ENCODE peak calls at places on chromosome 14, in nine cellular contexts. X is GM23338, U is left ventricle myocardium inferior, I is K562, R is H9, A is ovary, B is fibroblast of the aortic adventitia, F is Calu3, P is epithelial cell of esophagus. Y is an unnamed sample.

GRCh38 chr14:92397839-92398564 is 75.0 kb downstream of the SLC24A4 start:
- DNase-seq in I (no peak), U (no peak), B (no peak), R (no peak), F (no peak), P (no peak), X (no peak), A (no peak), Y (no peak)

GRCh38 chr14:50156111-50156510 is 39.7 kb upstream of the VCPKMT start:
- DNase-seq in P (peak), F (no peak), I (no peak), B (no peak), R (no peak), A (no peak), X (no peak), U (no peak), Y (no peak)

GRCh38 chr14:78972440-78972839 is 802.3 kb downstream of the NRXN3 start:
- DNase-seq in R (no peak), I (no peak), X (no peak), B (no peak), U (no peak), A (no peak), F (no peak), P (no peak), Y (no peak)

GRCh38 chr14:81986005-81986404 is 452.4 kb upstream of the SEL1L start:
- DNase-seq in B (no peak), I (no peak), X (no peak), R (no peak), U (no peak), P (no peak), F (no peak), A (no peak), Y (no peak)

GRCh38 chr14:103723176-103724081 is 7.8 kb downstream of the ZFYVE21 start:
- DNase-seq in R (no peak), I (no peak), A (no peak), X (no peak), U (no peak), B (peak), P (no peak), F (no peak), Y (no peak)

GRCh38 chr14:61620130-61620946 is 75.0 kb upstream of the HIF1A start:
- DNase-seq in R (no peak), P (peak), X (no peak), B (peak), I (no peak), A (no peak), F (no peak), U (no peak), Y (no peak)

GRCh38 chr14:101331141-101331525 is 230.2 kb upstream of the DIO3 start:
- DNase-seq in U (no peak), P (no peak), F (no peak), R (no peak), A (no peak), X (no peak), I (no peak), B (no peak), Y (no peak)

GRCh38 chr14:77222546-77223225 is 41.1 kb downstream of the TMEM63C start:
- DNase-seq in B (no peak), R (peak), X (peak), P (no peak), I (no peak), F (no peak), U (no peak), A (no peak), Y (no peak)

GRCh38 chr14:92352158-92352985 is 29.4 kb downstream of the SLC24A4 start:
- DNase-seq in I (peak), X (peak), U (no peak), R (peak), B (peak), P (peak), A (no peak), F (no peak), Y (no peak)

GRCh38 chr14:105477659-105478623 is 3.3 kb downstream of the CRIP2 start:
- DNase-seq in U (peak), F (no peak), X (peak), R (no peak), I (peak), A (no peak), B (no peak), P (no peak), Y (no peak)

GRCh38 chr14:73752297-73752992 is 38.3 kb upstream of the PNMA1 start:
- DNase-seq in I (no peak), P (no peak), X (peak), R (peak), U (peak), B (peak), F (peak), A (peak), Y (peak)

GRCh38 chr14:101767618-101768362 is 6.3 kb downstream of the PPP2R5C start:
- DNase-seq in F (no peak), U (no peak), I (no peak), B (no peak), R (no peak), A (no peak), X (no peak), P (no peak), Y (no peak)

GRCh38 chr14:56199095-56199975 is 81.1 kb downstream of the PELI2 start:
- DNase-seq in X (no peak), P (peak), A (no peak), B (peak), F (no peak), U (no peak), I (peak), R (no peak), Y (peak)

GRCh38 chr14:50335989-50336391 is 23.9 kb downstream of the DMAC2L start:
- DNase-seq in I (no peak), A (no peak), B (no peak), X (peak), P (no peak), R (no peak), F (no peak), U (peak), Y (no peak)

GRCh38 chr14:92709340-92710000 is 39.0 kb downstream of the LGMN start:
- DNase-seq in I (no peak), U (no peak), F (no peak), B (no peak), X (no peak), R (no peak), A (peak), P (no peak), Y (no peak)

GRCh38 chr14:105165134-105165704 is 3.4 kb downstream of the JAG2 start:
- DNase-seq in P (peak), I (no peak), F (peak), U (no peak), R (no peak), A (no peak), B (no peak), X (no peak), Y (no peak)

GRCh38 chr14:50379563-50379962 is 17.1 kb downstream of the CDKL1 start:
- DNase-seq in P (peak), X (no peak), F (no peak), B (no peak), R (no peak), U (no peak), I (no peak), A (no peak), Y (no peak)

GRCh38 chr14:103624860-103625259 is 4.2 kb upstream of the KLC1 start:
- DNase-seq in F (peak), B (peak), A (no peak), R (peak), I (no peak), P (peak), X (no peak), U (peak), Y (no peak)

GRCh38 chr14:100109594-100109955 is 44.4 kb downstream of the EVL start:
- DNase-seq in I (no peak), U (no peak), R (no peak), P (no peak), A (peak), B (no peak), F (no peak), X (no peak), Y (no peak)

GRCh38 chr14:91835920-91836843 is 31.2 kb downstream of the TC2N start:
- DNase-seq in B (no peak), X (peak), P (peak), F (peak), I (peak), R (peak), U (peak), A (peak), Y (no peak)

GRCh38 chr14:32590157-32590556 is 261.1 kb downstream of the AKAP6 start:
- DNase-seq in P (peak), B (no peak), F (no peak), A (no peak), R (no peak), U (no peak), X (no peak), I (no peak), Y (no peak)

GRCh38 chr14:32593290-32593942 is 264.3 kb downstream of the AKAP6 start:
- DNase-seq in U (no peak), A (no peak), X (no peak), F (no peak), I (no peak), R (no peak), B (peak), P (peak), Y (no peak)

GRCh38 chr14:32584079-32584478 is 255.0 kb downstream of the AKAP6 start:
- DNase-seq in P (peak), F (no peak), X (no peak), U (no peak), I (no peak), R (no peak), B (no peak), A (no peak), Y (no peak)

DNA sequence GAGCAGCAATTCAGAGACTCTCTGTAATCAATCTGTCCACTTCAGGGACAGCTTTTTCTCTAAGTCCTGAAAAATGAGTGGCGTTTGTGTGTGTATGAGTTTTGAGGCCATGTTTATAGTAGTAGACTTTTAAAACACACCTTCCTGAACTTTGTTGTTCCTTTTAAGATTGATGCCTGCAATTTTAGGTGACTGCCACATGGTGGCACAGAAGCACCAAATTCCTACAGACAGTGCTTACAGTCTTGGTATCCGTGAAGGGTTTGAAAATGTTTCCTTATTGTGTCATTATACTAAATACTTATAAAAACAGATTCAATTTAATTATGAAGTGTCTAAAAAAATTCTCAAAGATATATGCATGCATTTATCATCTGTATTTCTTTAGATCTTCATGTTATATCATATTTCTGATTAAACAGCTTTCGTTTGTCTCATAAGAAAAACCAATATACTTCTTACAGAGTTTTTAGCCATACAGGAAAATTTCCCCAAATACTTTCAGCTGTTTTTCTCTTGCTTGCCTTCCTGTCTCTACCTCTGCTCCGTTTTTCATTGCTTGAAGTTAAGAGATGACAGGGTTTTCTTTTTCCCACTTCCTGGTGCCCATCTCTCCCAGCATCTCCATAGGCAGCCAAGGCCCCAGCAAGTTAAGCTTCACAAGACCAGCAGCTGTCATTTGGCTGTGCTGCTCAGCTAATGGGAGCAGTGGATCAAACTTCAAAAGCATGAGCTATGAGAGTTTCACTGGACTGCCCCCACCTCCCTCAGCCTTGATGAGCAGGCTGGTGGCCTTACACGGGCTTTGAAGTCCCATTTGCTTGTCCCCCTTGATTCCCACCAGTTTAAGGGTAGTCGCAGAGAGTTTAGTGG is 259.6 kb downstream of the AKAP6 start:
- DNase-seq in X (peak), R (peak), I (peak), B (peak), U (no peak), A (no peak), P (peak), F (peak), Y (no peak)
- TF ChIP-seq CTCF in X (peak), R (peak), I (peak), B (peak), U (peak), A (no peak), P (peak), F (peak), Y (peak)

DNA sequence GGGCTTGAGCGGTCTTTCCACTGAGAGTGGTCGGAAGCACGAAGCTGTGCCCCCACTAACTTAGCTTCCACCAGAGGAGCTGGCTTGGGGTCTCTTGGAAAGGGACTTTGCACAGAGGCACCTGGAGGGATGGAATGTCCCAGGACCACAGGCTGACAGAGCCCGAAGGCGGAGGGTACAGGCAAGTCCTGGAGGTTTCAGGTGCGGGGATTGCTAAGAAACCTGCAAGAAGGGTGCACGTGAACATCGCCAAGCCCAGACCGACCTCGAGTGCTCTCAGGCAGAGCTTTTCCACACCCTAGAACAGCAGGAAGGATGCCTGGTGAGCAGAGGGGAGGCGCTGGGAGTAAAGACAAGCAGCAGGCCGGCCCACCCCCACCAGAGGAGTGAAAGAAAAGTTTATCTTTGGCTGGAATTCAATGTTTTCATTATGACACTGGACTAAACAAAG is 61.6 kb downstream of the SERPINA3 start:
- DNase-seq in R (no peak), U (no peak), I (no peak), X (no peak), F (no peak), B (no peak), A (no peak), P (no peak), Y (peak)
- TF ChIP-seq CTCF in R (no peak), U (no peak), I (no peak), X (no peak), F (no peak), B (no peak), A (no peak), P (no peak), Y (no peak)

GRCh38 chr14:94638330-94638729 is 26.1 kb downstream of the SERPINA3 start:
- DNase-seq in X (no peak), B (no peak), R (no peak), F (no peak), P (no peak), I (no peak), U (no peak), A (no peak), Y (no peak)
- TF ChIP-seq CTCF in X (no peak), B (no peak), R (no peak), F (no peak), P (no peak), I (no peak), U (no peak), A (no peak), Y (no peak)

DNA sequence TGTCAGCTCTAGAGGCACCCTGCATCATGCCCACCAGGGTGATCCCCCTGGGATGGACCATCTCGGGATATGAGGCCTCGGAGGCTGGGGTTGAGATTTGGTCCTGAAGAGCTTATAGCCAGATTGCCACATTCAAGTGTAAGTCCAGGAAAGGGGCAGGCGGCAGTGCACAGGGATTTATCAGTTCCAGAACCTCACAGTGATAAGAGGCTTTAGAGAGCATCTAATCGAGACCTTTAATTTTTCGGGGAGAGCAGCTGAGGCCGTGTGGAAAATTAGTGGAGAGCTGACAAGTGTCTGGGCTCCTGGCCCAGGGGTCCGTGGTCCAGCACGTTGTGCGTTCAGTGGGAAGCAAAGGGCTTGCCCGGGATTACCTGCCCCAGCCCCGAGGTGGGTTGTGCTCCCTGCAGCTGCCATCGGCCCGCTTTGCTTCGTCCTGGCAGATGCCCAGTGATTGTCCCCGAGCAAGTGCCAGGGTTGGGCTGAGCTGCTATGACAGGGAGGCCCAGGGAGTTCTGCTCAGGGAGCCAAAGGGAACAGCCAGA is 52.1 kb downstream of the C14orf132 start:
- DNase-seq in I (no peak), A (no peak), X (no peak), B (no peak), P (no peak), R (no peak), F (no peak), U (no peak), Y (no peak)
- TF ChIP-seq CTCF in I (no peak), A (no peak), X (no peak), B (no peak), P (no peak), R (no peak), F (no peak), U (no peak), Y (no peak)

GRCh38 chr14:24238527-24239037 is 3.8 kb downstream of the TINF2 start:
- DNase-seq in F (no peak), P (no peak), A (no peak), I (no peak), B (no peak), U (no peak), R (no peak), X (no peak), Y (no peak)

GRCh38 chr14:24243336-24243836 is 963 bp upstream of the TINF2 start:
- DNase-seq in F (peak), P (peak), X (peak), U (no peak), B (no peak), I (no peak), R (no peak), A (no peak), Y (no peak)

GRCh38 chr14:24238123-24238522 is 4.3 kb downstream of the TINF2 start:
- DNase-seq in U (no peak), R (no peak), A (no peak), P (peak), X (no peak), B (no peak), F (peak), I (no peak), Y (no peak)

GRCh38 chr14:24240110-24240918 is 2.1 kb downstream of the TINF2 start:
- DNase-seq in U (no peak), F (no peak), A (no peak), R (no peak), I (no peak), B (no peak), P (no peak), X (no peak), Y (no peak)

DNA sequence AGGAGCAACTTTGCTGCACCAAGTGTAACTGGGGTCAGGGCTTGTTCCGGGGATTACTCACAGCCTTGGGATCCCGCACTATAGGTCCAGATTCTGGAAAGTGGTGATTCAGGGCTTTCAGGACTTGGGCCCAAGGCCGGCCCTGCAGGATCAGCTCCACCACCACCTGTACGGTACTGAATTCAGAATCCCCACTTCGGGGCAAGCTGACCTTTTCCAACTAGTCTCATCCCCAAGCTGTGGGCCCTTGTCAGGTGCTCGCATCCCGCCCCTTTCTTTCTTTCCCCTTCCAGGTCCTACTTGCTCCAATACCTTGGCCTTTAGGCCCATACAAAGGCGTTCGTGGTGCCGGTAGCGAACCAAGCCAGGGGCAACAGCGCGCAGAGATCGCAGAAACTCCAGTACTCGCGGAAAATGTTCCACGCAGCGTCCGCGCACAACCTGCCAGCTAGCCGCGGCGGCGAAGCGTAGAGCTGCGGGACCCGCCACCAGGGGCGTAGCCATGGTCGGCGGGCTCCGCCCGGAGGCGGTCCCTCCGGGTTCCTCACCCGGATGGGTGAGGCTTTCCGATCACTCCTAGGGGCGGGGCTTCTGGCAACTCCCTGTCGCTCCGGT is 487 bp downstream of the TINF2 start:
- DNase-seq in F (peak), B (peak), I (peak), U (peak), X (peak), R (peak), P (peak), A (peak), Y (peak)
- TF ChIP-seq CTCF in F (peak), B (peak), I (peak), U (peak), X (peak), R (peak), P (peak), A (peak), Y (peak)

DNA sequence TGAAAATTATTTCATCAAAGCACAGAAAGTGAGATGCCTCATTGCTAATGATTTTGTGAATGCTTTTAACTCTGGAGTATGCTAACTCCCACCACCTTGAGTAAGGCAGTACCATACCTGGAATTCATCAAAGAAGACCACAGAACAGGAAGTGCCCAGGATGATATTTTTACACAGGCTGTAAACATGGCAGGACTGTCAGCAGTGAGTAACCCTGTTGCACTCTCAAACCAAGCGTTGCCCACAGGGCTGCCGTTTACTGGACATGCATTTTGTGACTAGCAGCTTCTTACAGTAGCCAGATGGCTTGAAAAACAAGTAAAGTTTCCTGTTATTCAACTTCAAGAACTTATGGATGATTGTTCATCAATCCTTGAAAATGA is 42.4 kb downstream of the RALGAPA1 start:
- DNase-seq in A (no peak), P (no peak), R (no peak), I (no peak), B (no peak), U (no peak), F (no peak), X (no peak), Y (no peak)
- TF ChIP-seq CTCF in A (no peak), P (no peak), R (no peak), I (no peak), B (no peak), U (no peak), F (no peak), X (no peak), Y (no peak)

DNA sequence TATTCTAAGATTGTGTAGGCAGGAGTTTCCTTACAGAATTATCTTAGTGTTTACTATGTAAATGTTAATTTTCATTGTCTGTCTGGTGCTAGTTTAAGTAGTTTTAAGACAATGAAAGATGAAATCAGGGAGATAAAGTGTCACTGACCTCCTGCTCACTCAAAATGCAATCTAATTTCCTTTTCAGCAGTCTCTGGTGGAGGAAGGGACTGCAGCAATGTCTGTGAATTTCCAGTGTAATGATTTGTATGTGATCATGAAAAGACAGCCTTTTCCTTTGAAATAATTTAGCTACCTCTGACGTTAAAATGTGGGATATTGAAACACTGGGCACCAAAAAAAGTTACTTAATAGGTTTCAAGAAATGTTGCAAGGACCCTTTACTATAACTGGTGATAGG is 779.7 kb upstream of the FLRT2 start:
- DNase-seq in R (no peak), X (no peak), I (no peak), U (no peak), A (no peak), F (no peak), B (no peak), P (no peak), Y (no peak)
- TF ChIP-seq CTCF in R (no peak), X (no peak), I (no peak), U (no peak), A (no peak), F (no peak), B (no peak), P (no peak), Y (no peak)

Y was measured in osteocyte.